ENCODE peak calls at places on chromosomes 12 and 14, in eight cellular contexts. Z is astrocyte of the cerebellum, B is COR-L47, Q is HT-29, N is PC-3, C is mesothelial cell of epicardium, W is NCI-H524, U is AG08396. F is an unnamed sample.

GRCh38 chr14:23353433-23353780 is 720 bp upstream of the SLC22A17 start:
- DNase-seq in Z (no peak), B (no peak), Q (no peak), N (no peak), C (no peak), W (no peak), U (no peak), F (no peak)

GRCh38 chr12:96401061-96401871 is 1.0 kb upstream of the CDK17 start:
- DNase-seq in Z (peak), B (peak), Q (peak), N (peak), C (no peak), W (peak), U (peak), F (peak)

GRCh38 chr12:68240975-68241374 is 12.4 kb downstream of the IL22 start:
- DNase-seq in Z (no peak), B (no peak), Q (no peak), N (peak), C (no peak), W (no peak), U (peak), F (no peak)

GRCh38 chr12:66550626-66551025 is 128.2 kb downstream of the GRIP1 start:
- DNase-seq in Z (no peak), B (no peak), Q (no peak), N (no peak), C (no peak), W (no peak), U (no peak), F (no peak)

GRCh38 chr12:26032719-26033241 is 74.3 kb downstream of the RASSF8 start:
- DNase-seq in Z (no peak), B (no peak), Q (peak), N (peak), C (no peak), W (no peak), U (no peak), F (no peak)

GRCh38 chr12:131066886-131067490 is 113.3 kb downstream of the ADGRD1 start:
- DNase-seq in Z (no peak), B (no peak), Q (no peak), N (no peak), C (no peak), W (no peak), U (no peak), F (no peak)

GRCh38 chr12:24822121-24822899 is 126.6 kb downstream of the BCAT1 start:
- DNase-seq in Z (peak), B (no peak), Q (no peak), N (no peak), C (no peak), W (no peak), U (peak), F (no peak)

GRCh38 chr14:39383026-39383626 is 49.1 kb downstream of the FBXO33 start:
- DNase-seq in Z (no peak), B (no peak), Q (no peak), N (no peak), C (no peak), W (no peak), U (no peak), F (no peak)

GRCh38 chr14:97441740-97442362 is 644.7 kb downstream of the VRK1 start:
- DNase-seq in Z (no peak), B (no peak), Q (no peak), N (no peak), C (no peak), W (no peak), U (no peak), F (no peak)

GRCh38 chr14:32933943-32934890 is 4.5 kb upstream of the NPAS3 start:
- DNase-seq in Z (peak), B (peak), Q (no peak), N (peak), C (peak), W (peak), U (peak), F (no peak)

GRCh38 chr14:68261092-68261842 is 441.7 kb downstream of the RAD51B start:
- DNase-seq in Z (no peak), B (no peak), Q (no peak), N (no peak), C (no peak), W (no peak), U (no peak), F (no peak)

GRCh38 chr14:51901475-51902024 is 41.1 kb downstream of the GNG2 start:
- DNase-seq in Z (no peak), B (no peak), Q (no peak), N (no peak), C (no peak), W (no peak), U (no peak), F (no peak)

GRCh38 chr14:100336618-100337530 is 13.7 kb downstream of the SLC25A47 start:
- DNase-seq in Z (no peak), B (no peak), Q (no peak), N (no peak), C (no peak), W (no peak), U (no peak), F (no peak)

GRCh38 chr12:19707948-19708409 is 268.7 kb downstream of the AEBP2 start:
- DNase-seq in Z (no peak), B (no peak), Q (no peak), N (peak), C (no peak), W (no peak), U (peak), F (no peak)

GRCh38 chr14:95875831-95876768 is 532 bp upstream of the TUNAR start:
- DNase-seq in Z (no peak), B (peak), Q (no peak), N (no peak), C (no peak), W (peak), U (peak), F (no peak)

GRCh38 chr12:59149995-59150642 is 229.8 kb upstream of the LRIG3 start:
- DNase-seq in Z (peak), B (peak), Q (peak), N (peak), C (no peak), W (peak), U (peak), F (peak)